ENCODE peak calls at places on chromosomes 16 and 17, in four cellular contexts. R is pancreas, S is lower lobe of right lung, G is OCI-LY7. E is an unnamed sample. For H3K36me3, the result is how much of the 10 kb centered on the place peaks cover.

GRCh38 chr16:27361987-27362386 is 40.0 kb upstream of the IL21R start:
- DNase-seq in G (no peak), R (no peak), S (no peak), E (no peak)

GRCh38 chr17:68491864-68492263 is 20.4 kb upstream of the PRKAR1A start:
- DNase-seq in R (peak), S (no peak), G (no peak), E (no peak)

GRCh38 chr17:8117980-8118768 is at the start of gene ALOXE3:
- DNase-seq in R (no peak), G (no peak), S (no peak), E (no peak)

GRCh38 chr17:76575570-76575969 is 10.1 kb downstream of the ST6GALNAC2 start:
- DNase-seq in G (no peak), R (no peak), S (no peak), E (no peak)

GRCh38 chr16:71867934-71868333 is 16.0 kb downstream of the ZNF821 start:
- DNase-seq in R (no peak), S (no peak), G (no peak), E (no peak)

GRCh38 chr16:56910654-56911539 is 21.0 kb upstream of the HERPUD1 start:
- DNase-seq in S (no peak), R (no peak), G (peak), E (no peak)

GRCh38 chr16:30884760-30885159 is 9.1 kb downstream of the BCL7C start:
- DNase-seq in S (no peak), G (no peak), R (no peak), E (no peak)

GRCh38 chr17:12041316-12041715 is 20.6 kb downstream of the MAP2K4 start:
- DNase-seq in G (no peak), R (no peak), S (no peak), E (no peak)

GRCh38 chr17:78697846-78698343 is 84.2 kb downstream of the CYTH1 start:
- DNase-seq in R (no peak), G (peak), S (no peak), E (no peak)

GRCh38 chr17:70006159-70006558 is 68.9 kb upstream of the KCNJ16 start:
- DNase-seq in S (no peak), R (no peak), G (no peak), E (no peak)

GRCh38 chr17:50129303-50129945 is 536 bp downstream of the SAMD14 start:
- DNase-seq in R (no peak), G (no peak), S (no peak), E (no peak)

GRCh38 chr17:73968680-73969079 is 234.8 kb upstream of the RPL38 start:
- DNase-seq in G (no peak), S (no peak), R (no peak), E (no peak)

GRCh38 chr17:41585301-41585700 is 1.4 kb downstream of the KRT14 start:
- DNase-seq in R (no peak), G (no peak), S (no peak), E (no peak)

GRCh38 chr17:74452841-74453661 is 13.4 kb upstream of the CD300A start:
- DNase-seq in G (no peak), S (no peak), R (no peak), E (no peak)

GRCh38 chr17:10041916-10042588 is 137.0 kb upstream of the RCVRN start:
- DNase-seq in R (no peak), S (no peak), G (no peak), E (peak)

GRCh38 chr16:79918916-79919315 is 318.4 kb upstream of the MAF start:
- DNase-seq in S (no peak), G (no peak), R (no peak), E (no peak)

GRCh38 chr17:10836966-10837599 is 804 bp downstream of the PIRT start:
- DNase-seq in G (no peak), S (no peak), R (no peak), E (no peak)

GRCh38 chr16:47928008-47928407 is 227.8 kb downstream of the ABCC12 start:
- DNase-seq in S (no peak), R (no peak), G (peak), E (no peak)

GRCh38 chr16:75267631-75268264 is 16.3 kb upstream of the BCAR1 start:
- DNase-seq in R (peak), G (no peak), S (peak), E (no peak)

GRCh38 chr17:80859004-80859941 is 132.4 kb upstream of the CHMP6 start:
- DNase-seq in G (no peak), S (no peak), R (peak), E (no peak)

GRCh38 chr17:28318759-28319660 is at the start of gene TMEM97:
- DNase-seq in S (peak), R (peak), G (peak), E (peak)

GRCh38 chr17:28320215-28321061 is 1.4 kb downstream of the TMEM97 start:
- DNase-seq in R (no peak), G (no peak), S (no peak), E (no peak)

GRCh38 chr17:28317965-28318758 is 838 bp upstream of the TMEM97 start:
- DNase-seq in S (no peak), G (peak), R (no peak), E (peak)

GRCh38 chr17:28315846-28316705 is 2.9 kb upstream of the TMEM97 start:
- DNase-seq in G (no peak), S (no peak), R (no peak), E (no peak)

GRCh38 chr17:28317099-28317964 is 1.7 kb upstream of the TMEM97 start:
- DNase-seq in G (no peak), R (no peak), S (no peak), E (no peak)
- H3K4me3 ChIP-seq in G (peak), R (peak), S (no peak), E (peak)

DNA sequence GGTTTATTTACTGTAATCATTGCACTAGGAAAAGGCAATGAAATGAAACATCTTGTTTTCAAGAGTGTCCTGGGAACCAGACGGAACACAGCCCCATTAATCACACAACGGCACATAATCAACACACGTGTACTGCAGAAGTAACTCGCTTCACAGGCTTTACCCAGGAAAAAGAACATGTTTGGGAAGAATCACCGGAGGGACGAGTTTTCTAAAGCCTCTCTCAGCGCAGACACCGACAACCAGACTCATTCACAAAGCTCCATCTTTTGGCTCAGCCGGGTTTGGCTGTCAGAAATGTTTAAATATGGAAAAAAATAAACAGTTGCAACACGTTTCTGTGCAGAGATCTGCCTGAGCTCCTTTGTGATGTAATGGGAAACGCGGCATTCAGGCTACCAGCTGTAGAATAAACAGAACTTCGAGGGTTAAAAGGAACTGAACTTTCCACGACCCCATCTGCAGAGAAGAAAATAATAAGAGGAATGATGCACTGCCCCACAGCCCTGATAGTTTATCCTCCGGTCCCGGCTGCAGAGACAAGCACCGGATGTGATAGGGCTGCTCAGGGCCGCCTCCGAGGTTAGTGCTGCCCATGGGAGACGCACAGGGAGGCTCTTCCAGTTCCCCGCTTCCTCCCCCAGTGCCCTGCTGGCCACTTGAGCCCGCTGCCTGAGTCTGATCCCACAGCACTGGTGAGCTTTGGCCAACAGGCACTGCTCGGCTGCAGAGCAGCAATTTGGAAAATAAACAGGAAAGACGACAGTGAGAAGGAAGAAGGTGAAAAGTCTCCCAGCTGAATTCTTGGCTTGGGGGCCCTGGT is 119.8 kb downstream of the HIC1 start:
- DNase-seq in S (peak), G (no peak), R (peak), E (no peak)
- H3K36me3 ChIP-seq in S (under half), G (under half), R (under half), E (under half)

DNA sequence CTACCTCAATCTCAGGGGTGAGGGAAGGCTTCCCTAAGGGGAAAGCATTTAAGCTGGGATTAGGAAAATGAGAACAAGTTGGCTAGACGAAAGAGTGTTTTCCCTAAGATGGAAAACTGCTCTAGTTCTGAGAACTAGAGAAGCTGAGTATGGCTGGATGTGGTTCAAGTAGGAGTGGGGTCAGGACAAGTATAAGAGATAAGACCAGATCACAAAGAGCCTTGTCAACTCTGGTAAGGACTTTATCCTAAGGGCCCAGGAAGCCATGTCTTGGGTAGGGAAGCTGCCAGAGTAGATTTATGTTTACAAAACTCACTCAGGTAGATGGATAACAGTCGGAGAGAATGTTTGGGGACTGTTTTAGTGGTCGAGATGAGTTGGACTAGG is 1.7 kb downstream of the ANKS4B start:
- DNase-seq in S (no peak), G (no peak), R (no peak), E (no peak)
- TF ChIP-seq CTCF in S (no peak), G (no peak), R (no peak), E (no peak)

DNA sequence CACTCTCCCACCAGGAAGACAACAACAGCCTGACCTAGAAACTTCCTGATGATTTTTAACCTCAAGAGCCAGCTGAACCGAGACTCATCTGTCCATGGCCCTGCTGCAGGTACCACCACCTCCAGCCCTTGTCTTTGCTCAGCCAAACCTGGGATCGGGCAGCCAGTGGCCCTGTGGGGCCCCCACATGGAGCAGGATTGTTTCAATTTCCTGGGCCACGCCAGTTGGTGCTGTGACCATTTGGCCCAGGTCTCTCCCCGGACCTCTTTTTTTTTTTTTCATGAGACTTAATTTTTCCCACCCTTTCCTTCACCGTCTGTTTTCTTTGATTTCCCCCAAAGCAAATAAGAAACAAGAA is 8.3 kb upstream of the HOXB2 start:
- DNase-seq in R (no peak), G (no peak), S (no peak), E (no peak)
- H3K4me3 ChIP-seq in R (no peak), G (no peak), S (peak), E (no peak)

GRCh38 chr17:82400830-82401229 is 17.3 kb upstream of the HEXD start:
- DNase-seq in S (peak), G (peak), R (no peak), E (peak)
- H3K36me3 ChIP-seq in S (under half), G (under half), R (under half), E (under half)

GRCh38 chr17:63689479-63689878 is 10.4 kb downstream of the LIMD2 start:
- DNase-seq in G (no peak), S (no peak), R (no peak), E (no peak)

GRCh38 chr17:63693411-63694113 is 6.4 kb downstream of the LIMD2 start:
- DNase-seq in S (no peak), G (no peak), R (no peak), E (no peak)

GRCh38 chr17:63694974-63695773 is 4.8 kb downstream of the LIMD2 start:
- DNase-seq in R (no peak), S (no peak), G (peak), E (peak)

GRCh38 chr17:63694229-63694973 is 5.5 kb downstream of the LIMD2 start:
- DNase-seq in R (no peak), G (peak), S (no peak), E (peak)

DNA sequence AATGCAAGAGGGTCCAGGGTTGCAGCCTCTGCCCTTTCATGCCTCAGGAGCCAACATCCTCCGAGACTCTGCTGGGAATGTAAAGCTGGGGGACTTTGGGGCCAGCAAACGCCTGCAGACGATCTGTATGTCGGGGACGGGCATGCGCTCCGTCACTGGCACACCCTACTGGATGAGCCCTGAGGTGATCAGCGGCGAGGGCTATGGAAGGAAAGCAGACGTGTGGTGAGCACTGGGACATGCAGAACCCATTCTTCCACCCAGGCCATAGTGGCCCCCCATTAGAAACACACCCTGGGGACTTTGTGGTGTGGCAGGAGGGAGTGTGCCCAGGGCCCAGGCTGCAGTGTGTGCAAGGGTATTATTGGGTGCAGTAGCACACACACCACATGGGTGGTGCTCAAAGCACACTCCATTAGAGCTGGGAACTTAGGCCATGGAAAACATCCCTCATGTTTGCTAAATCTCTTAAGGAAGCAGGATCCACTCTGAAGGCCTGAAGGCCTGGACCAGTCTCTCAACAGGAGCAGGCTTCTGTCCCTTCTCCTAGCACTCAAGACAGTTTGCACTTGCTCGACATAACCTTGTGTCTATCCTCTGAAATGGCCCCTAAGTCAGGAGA is 7.6 kb downstream of the LIMD2 start:
- DNase-seq in R (no peak), S (no peak), G (no peak), E (no peak)
- TF ChIP-seq CTCF in R (no peak), S (no peak), G (peak), E (no peak)

GRCh38 chr16:7303677-7304200 is 28.9 kb upstream of the RBFOX1 start:
- DNase-seq in G (no peak), S (no peak), R (no peak), E (no peak)

GRCh38 chr16:7303014-7303676 is 29.5 kb upstream of the RBFOX1 start:
- DNase-seq in S (no peak), R (no peak), G (no peak), E (no peak)

GRCh38 chr16:7304932-7305331 is 27.7 kb upstream of the RBFOX1 start:
- DNase-seq in G (no peak), R (no peak), S (no peak), E (no peak)

GRCh38 chr16:7304257-7304656 is 28.4 kb upstream of the RBFOX1 start:
- DNase-seq in G (no peak), R (no peak), S (no peak), E (no peak)
- H3K4me3 ChIP-seq in G (no peak), R (no peak), S (no peak), E (no peak)